ENCODE peak calls at places on chromosome 11, in five cellular contexts. O is K562, L is A549, Z is IMR-90, R is HepG2. E is an unnamed sample.
A peak's percentile ranks its signal among the peaks of the same experiment; 100 is the strongest.

GRCh38 chr11:34223021-34223813 is 117.8 kb downstream of the NAT10 start:
- DNase-seq in O (no peak), L (no peak), Z (peak; percentile 87), R (no peak), E (no peak)

GRCh38 chr11:14232652-14233051 is 126.3 kb downstream of the RRAS2 start:
- DNase-seq in O (peak; percentile 23), L (peak; percentile 41), Z (no peak), R (no peak), E (no peak)

GRCh38 chr11:114893329-114893728 is 215.0 kb downstream of the NXPE2 start:
- DNase-seq in O (no peak), L (no peak), Z (no peak), R (no peak), E (no peak)

GRCh38 chr11:118928870-118929495 is 3.3 kb upstream of the BCL9L start:
- DNase-seq in O (peak; percentile 58), L (no peak), Z (peak; percentile 41), R (peak; percentile 36), E (no peak)

GRCh38 chr11:20873054-20873453 is 203.7 kb downstream of the NELL1 start:
- DNase-seq in O (peak; percentile 32), L (peak; percentile 10), Z (no peak), R (peak; percentile 49), E (peak; percentile 41)

GRCh38 chr11:12123177-12123576 is 12.8 kb downstream of the MICAL2 start:
- DNase-seq in O (no peak), L (no peak), Z (peak; percentile 85), R (no peak), E (no peak)

GRCh38 chr11:45412033-45412432 is 125.9 kb upstream of the SYT13 start:
- DNase-seq in O (no peak), L (no peak), Z (no peak), R (no peak), E (peak; percentile 56)

GRCh38 chr11:114133548-114134329 is 74.2 kb downstream of the ZBTB16 start:
- DNase-seq in O (no peak), L (no peak), Z (no peak), R (no peak), E (no peak)

GRCh38 chr11:67780056-67780455 is 105.6 kb upstream of the ALDH3B2 start:
- DNase-seq in O (no peak), L (no peak), Z (no peak), R (no peak), E (no peak)

GRCh38 chr11:115362997-115363396 is 141.2 kb downstream of the CADM1 start:
- DNase-seq in O (no peak), L (no peak), Z (no peak), R (no peak), E (no peak)

GRCh38 chr11:82994615-82995014 is 77.1 kb downstream of the RAB30 start:
- DNase-seq in O (no peak), L (no peak), Z (no peak), R (no peak), E (no peak)

GRCh38 chr11:68842427-68843051 is 823 bp upstream of the CPT1A start:
- DNase-seq in O (no peak), L (no peak), Z (no peak), R (no peak), E (no peak)

GRCh38 chr11:64246874-64247728 is at the start of gene PPP1R14B:
- DNase-seq in O (peak; percentile 93), L (peak; percentile 84), Z (peak; percentile 80), R (peak; percentile 80), E (peak; percentile 94)

GRCh38 chr11:114228401-114229061 is 67.7 kb upstream of the NNMT start:
- DNase-seq in O (no peak), L (no peak), Z (no peak), R (no peak), E (no peak)

GRCh38 chr11:110091995-110092576 is 1.1 kb upstream of the ZC3H12C start:
- DNase-seq in O (no peak), L (no peak), Z (no peak), R (peak; percentile 7), E (no peak)

GRCh38 chr11:32437406-32438345 is 2.3 kb upstream of the WT1 start:
- DNase-seq in O (no peak), L (no peak), Z (no peak), R (no peak), E (peak; percentile 71)

GRCh38 chr11:11215944-11216343 is 137.1 kb downstream of the CSNK2A3 start:
- DNase-seq in O (no peak), L (no peak), Z (no peak), R (peak; percentile 43), E (no peak)

GRCh38 chr11:62702241-62702640 is 5.0 kb downstream of the BSCL2 start:
- DNase-seq in O (no peak), L (no peak), Z (no peak), R (no peak), E (no peak)

GRCh38 chr11:87967459-87967858 is 207.8 kb downstream of the RAB38 start:
- DNase-seq in O (no peak), L (no peak), Z (no peak), R (no peak), E (peak; percentile 21)

GRCh38 chr11:119091083-119091650 is 6.5 kb downstream of the HMBS start:
- DNase-seq in O (peak; percentile 36), L (no peak), Z (peak; percentile 50), R (no peak), E (no peak)

GRCh38 chr11:86888164-86888977 is 66.8 kb downstream of the FZD4 start:
- DNase-seq in O (no peak), L (no peak), Z (peak; percentile 79), R (no peak), E (no peak)

GRCh38 chr11:971731-972365 is 46.2 kb downstream of the AP2A2 start:
- DNase-seq in O (no peak), L (no peak), Z (no peak), R (no peak), E (no peak)

GRCh38 chr11:10413268-10413667 is 41.8 kb upstream of the AMPD3 start:
- DNase-seq in O (peak; percentile 61), L (no peak), Z (peak; percentile 22), R (peak; percentile 28), E (no peak)

GRCh38 chr11:90476442-90477007 is 253.7 kb upstream of the CHORDC1 start:
- DNase-seq in O (peak; percentile 15), L (no peak), Z (peak; percentile 0), R (peak; percentile 29), E (no peak)

GRCh38 chr11:120985718-120986569 is 38.0 kb upstream of the TBCEL start:
- DNase-seq in O (peak; percentile 4), L (peak; percentile 21), Z (peak; percentile 29), R (peak; percentile 15), E (peak; percentile 69)

GRCh38 chr11:100068116-100068515 is 619.0 kb upstream of the ARHGAP42 start:
- DNase-seq in O (no peak), L (no peak), Z (no peak), R (no peak), E (no peak)

GRCh38 chr11:70433038-70433437 is 34.7 kb downstream of the CTTN start:
- DNase-seq in O (no peak), L (no peak), Z (no peak), R (no peak), E (no peak)
- TF ChIP-seq MAFK in O (no peak), L (no peak), Z (no peak), R (no peak), E (no peak)

GRCh38 chr11:58957922-58958321 is 18.6 kb downstream of the GLYATL1 start:
- DNase-seq in O (no peak), L (no peak), Z (no peak), R (no peak), E (no peak)

GRCh38 chr11:58958500-58958899 is 19.2 kb downstream of the GLYATL1 start:
- DNase-seq in O (peak; percentile 67), L (no peak), Z (no peak), R (peak; percentile 23), E (peak; percentile 1)

GRCh38 chr11:58968251-58968711 is 29.0 kb downstream of the GLYATL1 start:
- DNase-seq in O (no peak), L (no peak), Z (no peak), R (no peak), E (no peak)

GRCh38 chr11:58965246-58965985 is 26.1 kb downstream of the GLYATL1 start:
- DNase-seq in O (no peak), L (no peak), Z (peak; percentile 38), R (no peak), E (no peak)

DNA sequence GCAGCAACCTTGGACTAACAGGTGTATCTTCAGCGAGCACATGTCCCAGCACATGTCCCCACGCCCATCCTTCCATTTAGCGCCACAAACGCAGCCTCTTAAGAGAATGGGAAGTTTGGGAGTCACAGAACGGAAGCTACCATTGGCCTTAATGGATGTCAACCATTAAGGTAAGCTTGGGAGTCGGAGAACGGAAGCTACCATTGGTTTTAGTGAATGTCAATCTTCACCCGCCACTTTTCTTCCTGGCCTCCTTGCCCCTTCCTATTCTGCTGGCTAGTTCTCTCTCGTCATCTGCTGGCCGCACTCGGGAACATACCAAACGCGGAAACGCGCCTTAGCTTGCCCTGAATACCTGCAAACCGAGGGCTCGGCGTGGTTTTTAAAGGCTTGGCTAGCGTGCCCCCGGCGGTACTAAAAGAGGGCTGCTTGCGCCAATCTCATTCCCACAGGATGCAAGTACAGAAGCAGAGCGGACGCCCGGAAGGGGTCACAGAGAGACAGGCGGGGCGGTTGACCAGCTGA is 24.3 kb downstream of the GLYATL1 start:
- DNase-seq in O (peak; percentile 30), L (no peak), Z (peak; percentile 59), R (no peak), E (peak; percentile 80)
- TF ChIP-seq MAFK in O (no peak), L (no peak), Z (no peak), R (no peak), E (no peak)

GRCh38 chr11:3615998-3616397 is 25.8 kb downstream of the ART5 start:
- DNase-seq in O (no peak), L (no peak), Z (no peak), R (no peak), E (no peak)

GRCh38 chr11:3611976-3612678 is 29.7 kb downstream of the ART5 start:
- DNase-seq in O (no peak), L (no peak), Z (no peak), R (no peak), E (no peak)

GRCh38 chr11:3613998-3614741 is 27.6 kb downstream of the ART5 start:
- DNase-seq in O (no peak), L (no peak), Z (no peak), R (no peak), E (no peak)

GRCh38 chr11:3616721-3617460 is 24.9 kb downstream of the ART5 start:
- DNase-seq in O (no peak), L (no peak), Z (peak; percentile 11), R (no peak), E (no peak)

GRCh38 chr11:3614742-3615171 is 27.0 kb downstream of the ART5 start:
- DNase-seq in O (peak; percentile 30), L (no peak), Z (no peak), R (no peak), E (no peak)
- TF ChIP-seq MAFK in O (no peak), L (no peak), Z (no peak), R (no peak), E (no peak)

GRCh38 chr11:75421902-75422247 is 11.1 kb downstream of the KLHL35 start:
- DNase-seq in O (no peak), L (no peak), Z (no peak), R (no peak), E (no peak)

GRCh38 chr11:75422248-75423231 is 10.5 kb downstream of the KLHL35 start:
- DNase-seq in O (peak; percentile 75), L (peak; percentile 70), Z (peak; percentile 20), R (peak; percentile 86), E (no peak)

GRCh38 chr11:75424396-75424795 is 8.6 kb downstream of the KLHL35 start:
- DNase-seq in O (no peak), L (no peak), Z (no peak), R (no peak), E (no peak)

GRCh38 chr11:75425422-75425821 is 7.6 kb downstream of the KLHL35 start:
- DNase-seq in O (peak; percentile 36), L (peak; percentile 60), Z (no peak), R (no peak), E (no peak)

GRCh38 chr11:75423721-75424120 is 9.3 kb downstream of the KLHL35 start:
- DNase-seq in O (no peak), L (no peak), Z (no peak), R (no peak), E (no peak)
- TF ChIP-seq MAFK in O (no peak), L (no peak), Z (no peak), R (no peak), E (no peak)

E was measured in H1.